ENCODE peak calls at places on chromosome 17, in eight cellular contexts. T is Kasumi-1; H is G401; E is stimulated activated CD8-positive, alpha-beta memory T cell treated with anti-CD3 and anti-CD28 coated beads, Interleukin-4, amount 100 ng/mL, for 24 hours; G is renal cortical epithelial cell; J is OCI-LY7; V is T-helper 2 cell treated with Interferon-gamma antibody and Interleukin-4, amounts not matched to agents 5 μg/mL and 100 μg/mL, for 36 hours; Y is BJ. P is an unnamed sample.
A peak's percentile ranks its signal among the peaks of the same experiment; 100 is the strongest.

GRCh38 chr17:38442548-38442947 is 14.3 kb downstream of the ARHGAP23 start:
- DNase-seq in T (no peak), E (no peak), Y (no peak), H (no peak), V (no peak), G (no peak), J (no peak), P (no peak)

GRCh38 chr17:44005865-44006580 is 1.6 kb downstream of the NAGS start:
- DNase-seq in Y (no peak), V (peak; percentile 34), E (no peak), G (peak; percentile 15), H (no peak), T (peak; percentile 25), J (peak; percentile 33), P (no peak)

GRCh38 chr17:76077582-76078110 is 1.3 kb upstream of the ZACN start:
- DNase-seq in T (no peak), E (no peak), Y (no peak), H (no peak), J (peak; percentile 39), V (no peak), G (no peak), P (no peak)

GRCh38 chr17:45132569-45133463 is 501 bp upstream of the PLCD3 start:
- DNase-seq in E (peak; percentile 47), G (peak; percentile 50), T (peak; percentile 77), Y (no peak), V (peak; percentile 69), H (peak; percentile 84), J (peak; percentile 84), P (no peak)

GRCh38 chr17:45954914-45955313 is 44.1 kb upstream of the STH start:
- DNase-seq in E (no peak), J (no peak), Y (no peak), G (peak; percentile 14), H (no peak), V (no peak), T (no peak), P (no peak)

GRCh38 chr17:38958756-38959155 is 8.4 kb downstream of the FBXO47 start:
- DNase-seq in E (no peak), Y (peak; percentile 46), T (no peak), V (no peak), H (no peak), J (no peak), G (no peak), P (no peak)

GRCh38 chr17:60493847-60494321 is 32.2 kb downstream of the APPBP2 start:
- DNase-seq in Y (no peak), G (no peak), V (no peak), E (no peak), T (no peak), H (no peak), J (no peak), P (no peak)

GRCh38 chr17:41972571-41973411 is 6.2 kb downstream of the CNP start:
- DNase-seq in H (no peak), J (no peak), T (no peak), E (no peak), Y (no peak), G (peak; percentile 88), V (no peak), P (no peak)

GRCh38 chr17:7705269-7706255 is 560 bp downstream of the EFNB3 start:
- DNase-seq in H (no peak), G (no peak), J (no peak), V (no peak), Y (no peak), T (no peak), E (no peak), P (no peak)

GRCh38 chr17:78133971-78134898 is 3.7 kb downstream of the TMC8 start:
- DNase-seq in G (peak; percentile 48), V (peak; percentile 71), Y (no peak), E (no peak), H (peak; percentile 44), J (peak; percentile 91), T (peak; percentile 88), P (no peak)

GRCh38 chr17:66365204-66365524 is 62.8 kb downstream of the PRKCA start:
- DNase-seq in J (no peak), V (peak; percentile 39), H (no peak), G (no peak), E (no peak), T (peak; percentile 24), Y (no peak), P (no peak)

GRCh38 chr17:74670329-74670728 is 42.4 kb downstream of the CD300LF start:
- DNase-seq in G (no peak), T (no peak), E (no peak), J (no peak), Y (no peak), V (no peak), H (peak; percentile 55), P (no peak)

P was measured in AG09309.